ENCODE peak calls at places on chromosome 15, in eight cellular contexts. Z is cardiac muscle cell, S is AG09309, F is nephron progenitor cell, B is epithelial cell of proximal tubule, O is B cell, J is AG09319, V is fibroblast of pulmonary artery. I is an unnamed sample.

GRCh38 chr15:44676676-44677075 is 13.2 kb upstream of the SPG11 start:
- DNase-seq in Z (no peak), S (no peak), F (no peak), B (no peak), O (no peak), J (no peak), V (no peak), I (no peak)

GRCh38 chr15:92733090-92733933 is 77.7 kb upstream of the FAM174B start:
- DNase-seq in Z (no peak), S (no peak), F (no peak), B (no peak), O (no peak), J (no peak), V (no peak), I (no peak)

GRCh38 chr15:98850991-98851776 is 156.4 kb downstream of the PGPEP1L start:
- DNase-seq in Z (peak; percentile 82), S (no peak), F (peak; percentile 69), B (no peak), O (peak; percentile 69), J (no peak), V (peak; percentile 80), I (peak; percentile 63)

GRCh38 chr15:37098468-37099320 is 1.7 kb downstream of the MEIS2 start:
- DNase-seq in Z (no peak), S (no peak), F (peak; percentile 57), B (no peak), O (no peak), J (no peak), V (no peak), I (peak; percentile 43)

GRCh38 chr15:73865904-73866303 is 7.5 kb upstream of the TBC1D21 start:
- DNase-seq in Z (no peak), S (no peak), F (no peak), B (no peak), O (peak; percentile 19), J (no peak), V (no peak), I (no peak)

GRCh38 chr15:50135123-50135541 is 16.1 kb upstream of the ATP8B4 start:
- DNase-seq in Z (no peak), S (no peak), F (no peak), B (no peak), O (no peak), J (no peak), V (no peak), I (no peak)

GRCh38 chr15:43872416-43873020 is 45.7 kb downstream of the WDR76 start:
- DNase-seq in Z (peak; percentile 90), S (peak; percentile 58), F (peak; percentile 63), B (peak; percentile 18), O (no peak), J (peak; percentile 54), V (peak; percentile 90), I (peak; percentile 61)

GRCh38 chr15:48800811-48801460 is 9.9 kb downstream of the CEP152 start:
- DNase-seq in Z (no peak), S (no peak), F (no peak), B (no peak), O (no peak), J (no peak), V (peak; percentile 76), I (peak; percentile 26)

GRCh38 chr15:31024330-31024729 is 32.9 kb upstream of the MTMR10 start:
- DNase-seq in Z (peak; percentile 58), S (peak; percentile 93), F (peak; percentile 19), B (peak; percentile 95), O (no peak), J (peak; percentile 76), V (peak; percentile 97), I (peak; percentile 72)

GRCh38 chr15:77504310-77504709 is 83.6 kb downstream of the HMG20A start:
- DNase-seq in Z (no peak), S (no peak), F (no peak), B (no peak), O (no peak), J (no peak), V (no peak), I (peak; percentile 66)

GRCh38 chr15:89783111-89783860 is 7.2 kb downstream of the MESP2 start:
- DNase-seq in Z (peak; percentile 36), S (peak; percentile 64), F (no peak), B (no peak), O (no peak), J (peak; percentile 69), V (peak; percentile 72), I (peak; percentile 45)

GRCh38 chr15:97301166-97301565 is 659.3 kb upstream of the ARRDC4 start:
- DNase-seq in Z (no peak), S (no peak), F (no peak), B (no peak), O (no peak), J (no peak), V (no peak), I (no peak)

GRCh38 chr15:63066302-63066701 is 23.8 kb downstream of the TPM1 start:
- DNase-seq in Z (no peak), S (no peak), F (no peak), B (no peak), O (no peak), J (no peak), V (no peak), I (no peak)

GRCh38 chr15:70344666-70345065 is 246.9 kb upstream of the TLE3 start:
- DNase-seq in Z (peak; percentile 32), S (no peak), F (no peak), B (no peak), O (no peak), J (no peak), V (no peak), I (no peak)

GRCh38 chr15:50906954-50907865 is 1.3 kb upstream of the AP4E1 start:
- DNase-seq in Z (no peak), S (no peak), F (no peak), B (no peak), O (peak; percentile 82), J (no peak), V (no peak), I (peak; percentile 39)

GRCh38 chr15:47571241-47571640 is 146.1 kb upstream of the SEMA6D start:
- DNase-seq in Z (peak; percentile 52), S (no peak), F (no peak), B (no peak), O (no peak), J (no peak), V (no peak), I (no peak)

GRCh38 chr15:89704411-89704810 is 13.8 kb downstream of the WDR93 start:
- DNase-seq in Z (no peak), S (no peak), F (no peak), B (no peak), O (no peak), J (no peak), V (no peak), I (no peak)

GRCh38 chr15:51460796-51461195 is 119.3 kb downstream of the GLDN start:
- DNase-seq in Z (no peak), S (no peak), F (no peak), B (no peak), O (no peak), J (no peak), V (no peak), I (no peak)

DNA sequence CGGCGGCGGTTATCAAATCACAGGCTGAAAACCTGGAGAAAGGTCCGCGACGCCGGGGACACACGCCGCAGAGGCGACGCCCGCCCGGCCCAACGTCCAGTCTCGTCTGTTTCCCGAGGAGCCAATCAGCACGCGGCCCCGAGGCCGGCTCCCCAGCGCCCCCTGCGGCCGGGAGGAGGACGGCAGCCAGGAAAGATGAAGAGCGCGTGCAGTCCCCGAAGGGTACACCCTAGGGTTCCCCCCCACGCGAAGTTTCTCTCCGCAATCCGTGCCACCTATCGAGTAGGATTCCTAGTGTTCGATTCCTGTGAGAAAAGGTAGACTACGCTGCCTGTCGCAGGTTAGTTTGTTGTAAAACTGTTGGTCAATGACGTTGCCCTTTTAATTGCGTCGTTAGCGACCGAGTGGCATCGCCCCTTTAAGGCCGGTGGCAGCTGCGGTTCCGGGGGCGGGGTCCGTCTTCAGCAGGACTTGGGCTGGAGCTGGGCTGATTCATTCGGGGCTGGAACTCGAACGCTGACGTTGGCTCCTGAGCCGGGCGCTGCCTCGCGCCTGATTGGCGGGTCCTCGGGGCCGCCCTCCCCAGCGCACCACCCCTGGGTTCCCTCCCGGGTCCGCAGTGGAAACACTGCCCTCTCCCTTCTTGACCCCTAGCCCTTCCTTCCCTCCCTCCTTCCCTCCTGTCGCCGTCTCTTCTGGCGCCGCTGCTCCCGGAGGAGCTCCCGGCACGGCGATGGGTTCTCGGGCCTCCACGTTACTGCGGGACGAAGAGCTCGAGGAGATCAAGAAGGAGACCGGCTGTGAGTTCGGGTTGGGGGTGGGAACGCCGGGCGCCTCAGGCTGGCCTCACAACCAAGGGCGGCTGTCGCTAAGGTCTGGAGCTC is at the start of the genes CHP1 and EXD1:
- DNase-seq in Z (peak; percentile 98), S (peak; percentile 84), F (peak; percentile 94), B (peak; percentile 73), O (peak; percentile 96), J (peak; percentile 92), V (peak; percentile 99), I (peak; percentile 98)
- TF ChIP-seq CTCF in Z (peak; percentile 98), S (peak; percentile 95), F (peak; percentile 89), B (peak; percentile 92), O (peak; percentile 95), J (peak; percentile 93), V (peak; percentile 88), I (peak; percentile 98)

DNA sequence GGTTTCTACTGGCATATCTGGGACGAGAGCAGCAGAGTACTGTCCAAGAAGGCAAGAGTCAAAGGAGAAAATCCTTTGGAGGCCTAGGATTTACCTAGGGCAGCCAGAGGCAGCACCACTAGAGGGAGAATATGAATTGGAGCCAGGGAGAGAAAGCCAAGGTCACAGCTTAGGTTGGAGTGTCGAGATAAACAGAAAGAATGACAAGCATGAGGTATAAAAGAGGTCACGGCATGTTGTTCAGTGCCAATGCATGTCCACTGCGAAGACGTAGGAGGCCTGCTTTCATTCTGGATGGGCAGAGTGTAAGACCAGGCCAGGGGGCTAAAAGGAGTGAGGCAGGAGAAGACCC is 47.2 kb downstream of the THBS1 start:
- DNase-seq in Z (peak; percentile 59), S (no peak), F (no peak), B (no peak), O (no peak), J (no peak), V (no peak), I (no peak)
- TF ChIP-seq CTCF in Z (peak; percentile 39), S (peak; percentile 24), F (no peak), B (peak; percentile 51), O (no peak), J (peak; percentile 22), V (peak; percentile 40), I (no peak)

DNA sequence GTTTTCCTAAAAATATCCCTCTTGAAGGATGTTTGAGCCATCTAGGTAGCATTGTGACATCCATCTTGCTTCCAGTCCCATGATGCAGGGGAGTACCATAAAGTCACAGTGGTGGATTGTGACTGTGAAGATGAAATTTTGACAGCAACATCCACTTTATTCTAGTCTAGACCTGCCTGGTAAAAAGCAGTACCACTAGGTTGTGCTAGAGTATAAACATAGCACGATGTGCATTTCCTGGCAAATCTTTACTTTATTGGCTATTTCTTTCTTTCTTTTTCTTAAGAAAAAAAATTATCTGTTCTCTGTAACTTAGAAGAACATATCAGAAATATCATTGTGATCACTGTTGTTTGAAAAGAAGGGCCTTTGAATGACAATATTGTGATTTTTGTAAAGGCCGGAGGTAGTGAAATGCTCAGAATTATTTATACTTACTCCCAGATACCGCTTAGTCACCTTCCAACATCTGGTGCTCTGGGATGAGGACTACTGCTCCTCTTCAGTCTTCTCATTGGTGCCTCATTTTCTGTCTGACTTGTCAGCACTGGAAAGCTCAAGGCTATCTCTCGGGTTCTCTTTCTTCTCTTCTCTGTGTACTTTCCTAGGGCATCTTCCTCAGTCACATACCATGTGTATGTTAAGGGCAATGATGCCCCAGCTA is 35.6 kb downstream of the AGBL1 start:
- DNase-seq in Z (no peak), S (no peak), F (no peak), B (no peak), O (no peak), J (no peak), V (no peak), I (peak; percentile 3)
- TF ChIP-seq CTCF in Z (no peak), S (no peak), F (no peak), B (no peak), O (no peak), J (no peak), V (no peak), I (no peak)

GRCh38 chr15:100129677-100130076 is 212.1 kb downstream of the ADAMTS17 start:
- DNase-seq in Z (no peak), S (no peak), F (no peak), B (no peak), O (no peak), J (no peak), V (no peak), I (no peak)
- TF ChIP-seq CTCF in Z (no peak), S (no peak), F (no peak), B (no peak), O (no peak), J (no peak), V (peak; percentile 16), I (no peak)